ENCODE peak calls at places on chromosomes 11 and 22, in five cellular contexts. C is fibroblast of lung; L is upper lobe of right lung; H is body of pancreas; K is naive thymus-derived CD4-positive, alpha-beta T cell. T is an unnamed sample. For H3K4me1, the result is how much of the 10 kb centered on the place peaks cover.

GRCh38 chr11:80815752-80816453 is 1375.1 kb upstream of the TENM4 start:
- DNase-seq in H (no peak), C (no peak), L (no peak), K (no peak), T (peak)

GRCh38 chr11:118565062-118565461 is 669 bp downstream of the IFT46 start:
- DNase-seq in L (no peak), K (no peak), H (no peak), C (peak), T (no peak)

GRCh38 chr11:6655790-6656580 is at the start of gene DCHS1:
- DNase-seq in K (peak), H (no peak), L (no peak), C (no peak), T (no peak)

GRCh38 chr22:47344414-47344813 is 582.0 kb downstream of the TBC1D22A start:
- DNase-seq in C (no peak), K (no peak), H (no peak), L (no peak), T (no peak)

GRCh38 chr11:79482800-79483199 is 42.0 kb upstream of the TENM4 start:
- DNase-seq in K (no peak), H (no peak), L (no peak), C (no peak), T (peak)

GRCh38 chr11:81220166-81220895 is 1513.3 kb downstream of the FAM181B start:
- DNase-seq in K (no peak), C (peak), H (no peak), L (no peak), T (no peak)

GRCh38 chr11:88508808-88509581 is 171.5 kb upstream of the CTSC start:
- DNase-seq in H (peak), K (no peak), L (peak), C (peak), T (no peak)

GRCh38 chr11:6757373-6757967 is 14.3 kb downstream of the OR2AG2 start:
- DNase-seq in L (no peak), C (peak), H (peak), K (peak), T (peak)

GRCh38 chr11:68792400-68792955 is 41.2 kb upstream of the TESMIN start:
- DNase-seq in H (no peak), C (peak), K (no peak), L (no peak), T (no peak)

GRCh38 chr22:21714059-21714770 is 21.4 kb downstream of the YPEL1 start:
- DNase-seq in C (no peak), L (no peak), K (no peak), H (peak), T (no peak)

GRCh38 chr11:112625816-112626215 is 335.4 kb upstream of the NCAM1 start:
- DNase-seq in H (no peak), K (no peak), L (no peak), C (no peak), T (no peak)

GRCh38 chr11:126233391-126233790 is 21.8 kb downstream of the FAM118B start:
- DNase-seq in K (no peak), C (peak), L (no peak), H (no peak), T (no peak)

GRCh38 chr22:50012201-50013181 is at the start of gene IL17REL:
- DNase-seq in K (no peak), C (no peak), L (peak), H (no peak), T (no peak)

GRCh38 chr22:24367841-24368240 is 59.6 kb upstream of the ADORA2A start:
- DNase-seq in K (no peak), L (no peak), H (no peak), C (peak), T (no peak)

GRCh38 chr11:44561275-44561781 is 4.1 kb upstream of the CD82 start:
- DNase-seq in C (peak), H (no peak), K (no peak), L (no peak), T (no peak)

GRCh38 chr11:296206-296975 is 2.9 kb downstream of the IFITM5 start:
- DNase-seq in C (no peak), H (peak), L (peak), K (no peak), T (no peak)

GRCh38 chr11:94769897-94770296 is 1.7 kb downstream of the AMOTL1 start:
- DNase-seq in L (no peak), K (no peak), H (peak), C (no peak), T (no peak)

GRCh38 chr22:50059185-50059880 is 1.2 kb upstream of the TTLL8 start:
- DNase-seq in H (no peak), L (no peak), K (no peak), C (no peak), T (peak)

GRCh38 chr11:112219476-112220232 is 6.6 kb upstream of the PTS start:
- DNase-seq in K (peak), L (no peak), C (peak), H (peak), T (peak)

GRCh38 chr11:89184021-89184420 is 6.3 kb downstream of the TYR start:
- DNase-seq in C (peak), K (no peak), H (no peak), L (no peak), T (no peak)

GRCh38 chr11:63985812-63986155 is 454 bp upstream of the OTUB1 start:
- DNase-seq in H (no peak), K (peak), L (peak), C (no peak), T (peak)

GRCh38 chr11:67355023-67355793 is 1.9 kb upstream of the POLD4 start:
- DNase-seq in L (no peak), K (no peak), H (peak), C (no peak), T (no peak)

GRCh38 chr11:128658499-128658898 is 35.4 kb upstream of the FLI1 start:
- DNase-seq in C (no peak), H (no peak), L (no peak), K (no peak), T (no peak)

GRCh38 chr11:55714982-55715888 is 53.2 kb downstream of the OR4C6 start:
- DNase-seq in C (no peak), K (no peak), H (no peak), L (no peak), T (peak)

GRCh38 chr22:30305519-30305905 is 16.2 kb upstream of the CASTOR1 start:
- DNase-seq in H (peak), K (peak), L (peak), C (no peak), T (peak)

GRCh38 chr11:116598036-116598435 is 174.8 kb downstream of the BUD13 start:
- DNase-seq in K (no peak), L (peak), C (no peak), H (no peak), T (no peak)

GRCh38 chr11:47541070-47541469 is 11.9 kb downstream of the CELF1 start:
- DNase-seq in K (no peak), C (no peak), H (no peak), L (no peak), T (no peak)

GRCh38 chr11:47550288-47551052 is 2.5 kb downstream of the CELF1 start:
- DNase-seq in L (no peak), C (no peak), K (no peak), H (no peak), T (no peak)

GRCh38 chr11:47539681-47540039 is 13.3 kb downstream of the CELF1 start:
- DNase-seq in L (no peak), H (peak), C (no peak), K (no peak), T (no peak)

GRCh38 chr11:47551086-47551485 is 1.8 kb downstream of the CELF1 start:
- DNase-seq in L (no peak), K (no peak), C (peak), H (no peak), T (peak)

DNA sequence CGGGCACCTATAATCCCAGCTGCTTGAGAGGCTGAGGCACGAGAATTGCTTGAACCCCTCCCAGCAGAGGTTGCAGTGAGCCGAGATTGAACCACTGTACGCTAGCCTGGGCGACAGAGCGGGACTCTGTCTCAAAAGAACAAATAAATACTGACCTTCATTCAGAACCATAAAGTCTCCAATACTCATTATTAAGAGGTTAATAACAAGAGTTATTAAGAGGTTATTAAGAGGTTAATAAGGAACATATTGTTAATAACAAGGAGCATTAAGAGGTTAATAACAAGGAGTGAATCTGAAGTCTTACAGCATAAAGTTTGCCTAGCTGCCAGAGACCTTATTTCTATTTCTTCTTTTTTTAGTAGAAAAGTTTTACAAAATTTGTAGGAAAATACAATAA is 7.6 kb downstream of the CELF1 start:
- DNase-seq in L (no peak), C (no peak), H (no peak), K (no peak), T (no peak)
- H3K4me1 ChIP-seq in L (half or more), C (under half), H (under half), K (under half), T (under half)

DNA sequence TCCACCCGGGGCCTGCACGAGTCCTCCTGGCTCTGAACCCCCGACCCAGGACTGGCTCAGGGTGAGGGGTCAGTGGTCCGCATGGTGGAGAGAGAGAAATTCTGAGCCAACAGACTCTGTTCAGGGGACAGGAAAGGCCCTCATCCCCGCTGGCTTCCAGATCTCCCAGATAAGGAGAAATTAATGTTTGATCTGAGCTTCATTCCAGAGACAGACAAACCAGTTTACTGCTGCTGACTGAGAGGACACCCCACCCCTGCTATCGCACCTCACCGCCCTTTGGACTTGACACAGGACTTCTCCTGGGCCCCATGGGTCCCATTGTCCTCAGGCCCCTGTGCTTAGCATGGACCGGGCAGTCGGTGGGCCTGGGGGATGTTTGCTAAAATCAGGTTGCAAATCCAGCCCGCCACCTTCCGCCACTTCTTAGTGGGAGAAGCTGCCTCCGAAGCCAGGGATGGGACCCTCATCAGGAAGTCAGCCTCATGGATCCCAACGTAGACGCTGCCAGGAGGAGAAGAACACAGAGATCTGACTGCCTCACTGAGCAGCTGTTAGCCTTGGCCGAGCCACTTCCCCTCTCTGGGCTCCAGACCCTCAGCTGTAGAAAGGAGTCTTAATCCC is 11.2 kb upstream of the UPK3A start:
- DNase-seq in C (no peak), L (no peak), H (no peak), K (no peak), T (no peak)
- H3K4me3 ChIP-seq in C (no peak), L (no peak), H (no peak), K (no peak), T (no peak)

GRCh38 chr11:121311373-121311772 is 18.8 kb downstream of the SC5D start:
- DNase-seq in H (no peak), C (no peak), L (no peak), K (no peak), T (no peak)

GRCh38 chr11:121309688-121310087 is 17.1 kb downstream of the SC5D start:
- DNase-seq in C (no peak), K (no peak), H (no peak), L (no peak), T (peak)

GRCh38 chr11:121312483-121312882 is 19.9 kb downstream of the SC5D start:
- DNase-seq in H (no peak), K (no peak), C (no peak), L (no peak), T (no peak)

GRCh38 chr11:121310908-121311307 is 18.3 kb downstream of the SC5D start:
- DNase-seq in C (no peak), L (no peak), H (no peak), K (no peak), T (no peak)
- H3K4me1 ChIP-seq in C (under half), L (under half), H (under half), K (under half), T (under half)

DNA sequence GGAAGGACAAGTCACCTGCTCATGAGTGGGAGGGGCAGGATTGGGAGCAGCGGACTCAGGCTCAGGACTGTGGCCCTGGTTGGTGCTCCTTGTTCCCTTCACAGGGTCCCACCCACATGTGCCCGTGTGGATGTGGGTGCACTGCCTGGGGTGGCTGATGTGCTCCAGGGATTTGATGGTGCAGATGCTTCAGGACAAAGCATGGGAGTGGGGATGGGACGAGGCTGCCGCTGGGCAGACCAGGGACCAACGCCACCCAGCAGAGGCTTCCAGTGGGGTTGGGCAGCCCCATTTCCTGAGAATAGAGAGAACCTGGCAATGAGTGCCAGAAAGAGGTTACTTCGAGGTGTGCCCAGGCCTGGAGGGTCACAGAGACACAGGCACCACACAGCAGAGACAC is 65.5 kb upstream of the IGLL5 start:
- DNase-seq in C (no peak), H (no peak), L (no peak), K (no peak), T (no peak)
- H3K4me3 ChIP-seq in C (no peak), H (no peak), L (no peak), K (peak), T (no peak)

DNA sequence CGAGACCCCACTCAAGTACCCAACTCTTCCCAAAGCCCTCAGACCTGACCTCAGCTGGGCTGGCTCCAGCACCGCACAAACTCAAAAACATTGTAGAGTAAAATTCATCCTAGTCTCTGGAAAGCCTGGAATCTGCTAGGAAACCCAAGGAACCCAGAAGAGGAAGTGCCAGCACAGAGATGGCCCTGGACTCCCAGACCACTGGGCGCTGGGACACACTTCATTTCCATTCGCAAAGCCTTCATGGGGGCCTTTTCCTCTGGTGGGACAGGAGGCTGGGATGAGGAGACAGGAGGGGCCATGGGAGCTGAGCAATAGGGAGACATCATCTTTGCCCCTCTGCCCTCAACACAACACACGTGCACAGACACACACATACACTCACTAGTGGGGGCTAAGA is 30.8 kb downstream of the ARRB1 start:
- DNase-seq in H (no peak), C (no peak), K (no peak), L (no peak), T (no peak)
- H3K4me1 ChIP-seq in H (half or more), C (under half), K (under half), L (under half), T (under half)

DNA sequence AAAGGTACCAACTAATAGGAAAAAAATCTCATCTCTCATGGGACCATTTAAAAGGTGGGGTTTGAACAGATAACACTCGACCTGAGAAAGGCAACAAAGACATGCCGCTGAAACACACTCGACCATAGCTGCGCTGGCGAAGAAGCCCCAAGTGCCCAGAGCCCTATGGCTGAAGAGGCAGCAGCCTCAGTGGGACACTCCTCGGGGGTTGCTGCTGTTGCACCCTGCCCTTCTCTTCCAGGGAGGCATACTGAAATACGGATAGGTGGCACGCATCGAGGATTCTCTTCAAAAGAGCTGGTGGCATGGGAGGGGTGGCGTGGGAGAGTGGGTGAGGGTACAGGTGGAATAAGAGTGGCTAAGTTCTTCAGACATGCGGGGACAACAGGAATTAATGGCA is 18.5 kb upstream of the PHLDA2 start:
- DNase-seq in C (no peak), H (no peak), L (no peak), K (no peak), T (no peak)
- H3K4me3 ChIP-seq in C (no peak), H (no peak), L (no peak), K (no peak), T (no peak)

GRCh38 chr11:123194308-123195181 is 503 bp downstream of the CLMP start:
- DNase-seq in C (no peak), L (peak), H (no peak), K (no peak), T (no peak)
- H3K4me1 ChIP-seq in C (under half), L (under half), H (under half), K (under half), T (under half)

GRCh38 chr11:82734120-82734479 is 436 bp upstream of the FAM181B start:
- DNase-seq in H (no peak), C (no peak), L (no peak), K (no peak), T (no peak)
- H3K4me3 ChIP-seq in H (no peak), C (no peak), L (peak), K (peak), T (no peak)

DNA sequence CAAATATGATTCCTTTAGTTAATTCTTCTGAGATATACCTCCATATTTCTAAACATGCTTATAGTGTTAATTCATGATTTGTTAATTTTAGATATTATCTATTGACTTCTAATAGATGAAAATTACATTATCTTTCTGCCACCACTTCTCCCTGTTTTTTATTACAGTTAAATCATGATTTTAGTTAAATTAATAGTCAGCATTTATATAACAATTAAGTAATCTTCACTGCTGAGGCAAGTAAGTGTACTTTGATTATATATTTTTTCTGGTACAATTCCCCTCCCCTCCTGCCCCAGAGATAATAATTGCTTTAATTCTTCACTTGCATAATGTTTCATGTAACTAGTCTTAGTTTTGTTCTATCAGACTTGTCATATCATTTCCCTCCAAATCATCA is 5.8 kb downstream of the IL17RA start:
- DNase-seq in H (no peak), L (no peak), C (no peak), K (no peak), T (no peak)
- H3K4me1 ChIP-seq in H (under half), L (under half), C (under half), K (under half), T (under half)

GRCh38 chr11:104705475-104706195 is 192.6 kb downstream of the CASP12 start:
- DNase-seq in K (peak), C (peak), H (peak), L (no peak), T (peak)
- H3K4me3 ChIP-seq in K (peak), C (no peak), H (no peak), L (no peak), T (peak)

T was measured in MM.1S.